ENCODE peak calls at places on chromosomes 2 and 18, in eight cellular contexts. One of them, this sample, is unnamed. For H3K9me3, the result is how much of the 10 kb centered on the place peaks cover.

GRCh38 chr2:44549099-44549471 is 187.3 kb downstream of the CAMKMT start:
- DNase-seq in fibroblast of lung: peak
- DNase-seq in HCT116: no peak
- DNase-seq in trophoblast cell: no peak
- DNase-seq in esophagus squamous epithelium: no peak
- DNase-seq in left ventricle myocardium inferior: no peak
- DNase-seq in sigmoid colon: no peak
- DNase-seq in CD8-positive, alpha-beta memory T cell: no peak
- DNase-seq in this sample: no peak

GRCh38 chr2:167490394-167490793 is 602.1 kb downstream of the XIRP2 start:
- DNase-seq in HCT116: no peak
- DNase-seq in left ventricle myocardium inferior: no peak
- DNase-seq in fibroblast of lung: no peak
- DNase-seq in trophoblast cell: no peak
- DNase-seq in esophagus squamous epithelium: no peak
- DNase-seq in CD8-positive, alpha-beta memory T cell: no peak
- DNase-seq in sigmoid colon: no peak
- DNase-seq in this sample: no peak

GRCh38 chr2:131035112-131035825 is 58.0 kb downstream of the FAM168B start:
- DNase-seq in CD8-positive, alpha-beta memory T cell: no peak
- DNase-seq in left ventricle myocardium inferior: no peak
- DNase-seq in trophoblast cell: no peak
- DNase-seq in fibroblast of lung: no peak
- DNase-seq in esophagus squamous epithelium: no peak
- DNase-seq in sigmoid colon: peak
- DNase-seq in HCT116: no peak
- DNase-seq in this sample: no peak

GRCh38 chr2:238259085-238260020 is 19.5 kb upstream of the HES6 start:
- DNase-seq in HCT116: no peak
- DNase-seq in fibroblast of lung: no peak
- DNase-seq in sigmoid colon: no peak
- DNase-seq in esophagus squamous epithelium: no peak
- DNase-seq in left ventricle myocardium inferior: no peak
- DNase-seq in trophoblast cell: no peak
- DNase-seq in CD8-positive, alpha-beta memory T cell: peak
- DNase-seq in this sample: no peak

GRCh38 chr2:98188351-98189046 is 101.5 kb downstream of the VWA3B start:
- DNase-seq in esophagus squamous epithelium: no peak
- DNase-seq in CD8-positive, alpha-beta memory T cell: no peak
- DNase-seq in left ventricle myocardium inferior: no peak
- DNase-seq in trophoblast cell: peak
- DNase-seq in sigmoid colon: no peak
- DNase-seq in HCT116: peak
- DNase-seq in fibroblast of lung: peak
- DNase-seq in this sample: no peak

GRCh38 chr2:20617081-20617575 is 33.8 kb downstream of the HS1BP3 start:
- DNase-seq in HCT116: no peak
- DNase-seq in left ventricle myocardium inferior: peak
- DNase-seq in fibroblast of lung: peak
- DNase-seq in trophoblast cell: no peak
- DNase-seq in sigmoid colon: peak
- DNase-seq in esophagus squamous epithelium: no peak
- DNase-seq in CD8-positive, alpha-beta memory T cell: peak
- DNase-seq in this sample: no peak

GRCh38 chr2:64586883-64587481 is 62.9 kb downstream of the AFTPH start:
- DNase-seq in HCT116: peak
- DNase-seq in left ventricle myocardium inferior: no peak
- DNase-seq in esophagus squamous epithelium: no peak
- DNase-seq in trophoblast cell: peak
- DNase-seq in CD8-positive, alpha-beta memory T cell: no peak
- DNase-seq in sigmoid colon: no peak
- DNase-seq in fibroblast of lung: peak
- DNase-seq in this sample: no peak

GRCh38 chr2:238886453-238887094 is 38.7 kb downstream of the TWIST2 start:
- DNase-seq in left ventricle myocardium inferior: no peak
- DNase-seq in CD8-positive, alpha-beta memory T cell: no peak
- DNase-seq in fibroblast of lung: no peak
- DNase-seq in HCT116: no peak
- DNase-seq in esophagus squamous epithelium: no peak
- DNase-seq in trophoblast cell: no peak
- DNase-seq in sigmoid colon: peak
- DNase-seq in this sample: no peak

GRCh38 chr2:233186851-233187250 is 64.6 kb upstream of the ATG16L1 start:
- DNase-seq in left ventricle myocardium inferior: no peak
- DNase-seq in CD8-positive, alpha-beta memory T cell: no peak
- DNase-seq in sigmoid colon: no peak
- DNase-seq in fibroblast of lung: no peak
- DNase-seq in esophagus squamous epithelium: no peak
- DNase-seq in trophoblast cell: no peak
- DNase-seq in HCT116: no peak
- DNase-seq in this sample: no peak

GRCh38 chr2:23146011-23146410 is 239.0 kb upstream of the KLHL29 start:
- DNase-seq in CD8-positive, alpha-beta memory T cell: no peak
- DNase-seq in esophagus squamous epithelium: no peak
- DNase-seq in trophoblast cell: no peak
- DNase-seq in HCT116: no peak
- DNase-seq in fibroblast of lung: no peak
- DNase-seq in left ventricle myocardium inferior: no peak
- DNase-seq in sigmoid colon: no peak
- DNase-seq in this sample: no peak

GRCh38 chr2:175282300-175282699 is 100.8 kb upstream of the ATP5MC3 start:
- DNase-seq in sigmoid colon: no peak
- DNase-seq in fibroblast of lung: peak
- DNase-seq in HCT116: peak
- DNase-seq in esophagus squamous epithelium: no peak
- DNase-seq in left ventricle myocardium inferior: no peak
- DNase-seq in trophoblast cell: no peak
- DNase-seq in CD8-positive, alpha-beta memory T cell: no peak
- DNase-seq in this sample: no peak

GRCh38 chr18:13811993-13812392 is 12.0 kb upstream of the MC5R start:
- DNase-seq in HCT116: no peak
- DNase-seq in fibroblast of lung: no peak
- DNase-seq in trophoblast cell: no peak
- DNase-seq in left ventricle myocardium inferior: no peak
- DNase-seq in sigmoid colon: no peak
- DNase-seq in CD8-positive, alpha-beta memory T cell: no peak
- DNase-seq in esophagus squamous epithelium: no peak
- DNase-seq in this sample: no peak

GRCh38 chr2:217248312-217248935 is 388.6 kb upstream of the TNP1 start:
- DNase-seq in fibroblast of lung: peak
- DNase-seq in sigmoid colon: peak
- DNase-seq in CD8-positive, alpha-beta memory T cell: no peak
- DNase-seq in trophoblast cell: no peak
- DNase-seq in HCT116: no peak
- DNase-seq in left ventricle myocardium inferior: peak
- DNase-seq in esophagus squamous epithelium: no peak
- DNase-seq in this sample: no peak

GRCh38 chr2:230700447-230700846 is 12.2 kb upstream of the CAB39 start:
- DNase-seq in CD8-positive, alpha-beta memory T cell: no peak
- DNase-seq in left ventricle myocardium inferior: no peak
- DNase-seq in fibroblast of lung: peak
- DNase-seq in esophagus squamous epithelium: no peak
- DNase-seq in HCT116: no peak
- DNase-seq in sigmoid colon: no peak
- DNase-seq in trophoblast cell: no peak
- DNase-seq in this sample: no peak

GRCh38 chr2:6683481-6683880 is 182.2 kb downstream of the CMPK2 start:
- DNase-seq in fibroblast of lung: no peak
- DNase-seq in esophagus squamous epithelium: no peak
- DNase-seq in HCT116: no peak
- DNase-seq in CD8-positive, alpha-beta memory T cell: no peak
- DNase-seq in sigmoid colon: no peak
- DNase-seq in left ventricle myocardium inferior: no peak
- DNase-seq in trophoblast cell: no peak
- DNase-seq in this sample: no peak

GRCh38 chr18:77080283-77080682 is 52.3 kb downstream of the MBP start:
- DNase-seq in esophagus squamous epithelium: peak
- DNase-seq in CD8-positive, alpha-beta memory T cell: peak
- DNase-seq in trophoblast cell: peak
- DNase-seq in HCT116: no peak
- DNase-seq in left ventricle myocardium inferior: no peak
- DNase-seq in fibroblast of lung: no peak
- DNase-seq in sigmoid colon: no peak
- DNase-seq in this sample: no peak

GRCh38 chr18:46915800-46916550 is 1.3 kb downstream of the PIAS2 start:
- DNase-seq in left ventricle myocardium inferior: no peak
- DNase-seq in esophagus squamous epithelium: no peak
- DNase-seq in HCT116: no peak
- DNase-seq in fibroblast of lung: no peak
- DNase-seq in CD8-positive, alpha-beta memory T cell: no peak
- DNase-seq in sigmoid colon: no peak
- DNase-seq in trophoblast cell: no peak
- DNase-seq in this sample: no peak

GRCh38 chr2:144886847-144887246 is 366.9 kb upstream of the ZEB2 start:
- DNase-seq in esophagus squamous epithelium: no peak
- DNase-seq in CD8-positive, alpha-beta memory T cell: no peak
- DNase-seq in fibroblast of lung: peak
- DNase-seq in left ventricle myocardium inferior: peak
- DNase-seq in sigmoid colon: peak
- DNase-seq in trophoblast cell: no peak
- DNase-seq in HCT116: no peak
- DNase-seq in this sample: no peak

GRCh38 chr2:72991980-72992733 is 74.8 kb downstream of the EMX1 start:
- DNase-seq in esophagus squamous epithelium: no peak
- DNase-seq in sigmoid colon: peak
- DNase-seq in trophoblast cell: no peak
- DNase-seq in fibroblast of lung: no peak
- DNase-seq in CD8-positive, alpha-beta memory T cell: no peak
- DNase-seq in HCT116: no peak
- DNase-seq in left ventricle myocardium inferior: no peak
- DNase-seq in this sample: no peak

GRCh38 chr18:35730738-35731370 is 149.3 kb downstream of the GALNT1 start:
- DNase-seq in fibroblast of lung: peak
- DNase-seq in CD8-positive, alpha-beta memory T cell: no peak
- DNase-seq in sigmoid colon: no peak
- DNase-seq in HCT116: no peak
- DNase-seq in left ventricle myocardium inferior: peak
- DNase-seq in trophoblast cell: no peak
- DNase-seq in esophagus squamous epithelium: no peak
- DNase-seq in this sample: no peak

GRCh38 chr2:233439191-233439590 is 84.9 kb downstream of the DGKD start:
- DNase-seq in trophoblast cell: no peak
- DNase-seq in fibroblast of lung: no peak
- DNase-seq in CD8-positive, alpha-beta memory T cell: no peak
- DNase-seq in sigmoid colon: peak
- DNase-seq in esophagus squamous epithelium: no peak
- DNase-seq in left ventricle myocardium inferior: peak
- DNase-seq in HCT116: no peak
- DNase-seq in this sample: no peak

DNA sequence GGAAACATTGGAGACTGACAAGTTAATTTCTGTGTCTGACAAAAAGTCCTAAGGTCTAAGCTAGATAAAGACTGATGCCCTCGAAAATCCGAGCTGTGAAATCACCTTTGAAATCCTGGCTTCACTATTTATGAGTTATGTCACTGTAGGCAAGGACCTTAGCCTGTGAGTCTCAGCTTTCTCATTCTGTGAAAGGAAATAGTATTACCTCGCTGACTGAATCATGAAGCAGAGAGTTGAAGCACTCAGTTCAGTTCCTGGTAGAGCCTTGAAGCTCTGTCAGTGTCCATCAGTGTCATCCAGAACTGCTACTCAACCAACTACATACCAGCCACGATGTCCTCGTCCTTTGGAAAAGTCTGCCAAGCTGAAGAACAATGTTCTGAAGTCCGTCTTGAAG is 1025.6 kb upstream of the GYPC start:
- DNase-seq in HCT116: no peak
- DNase-seq in fibroblast of lung: no peak
- DNase-seq in trophoblast cell: no peak
- DNase-seq in CD8-positive, alpha-beta memory T cell: no peak
- DNase-seq in sigmoid colon: no peak
- DNase-seq in esophagus squamous epithelium: no peak
- DNase-seq in left ventricle myocardium inferior: no peak
- DNase-seq in this sample: no peak
- H3K9me3 ChIP-seq in HCT116: under half
- H3K9me3 ChIP-seq in fibroblast of lung: under half
- H3K9me3 ChIP-seq in trophoblast cell: under half
- H3K9me3 ChIP-seq in CD8-positive, alpha-beta memory T cell: under half
- H3K9me3 ChIP-seq in sigmoid colon: under half
- H3K9me3 ChIP-seq in esophagus squamous epithelium: under half
- H3K9me3 ChIP-seq in left ventricle myocardium inferior: under half
- H3K9me3 ChIP-seq in this sample: under half

GRCh38 chr2:48295421-48295820 is 234.5 kb upstream of the STON1 start:
- DNase-seq in HCT116: no peak
- DNase-seq in trophoblast cell: no peak
- DNase-seq in fibroblast of lung: no peak
- DNase-seq in sigmoid colon: no peak
- DNase-seq in esophagus squamous epithelium: no peak
- DNase-seq in left ventricle myocardium inferior: no peak
- DNase-seq in CD8-positive, alpha-beta memory T cell: no peak
- DNase-seq in this sample: no peak
- H3K9me3 ChIP-seq in HCT116: under half
- H3K9me3 ChIP-seq in trophoblast cell: under half
- H3K9me3 ChIP-seq in fibroblast of lung: under half
- H3K9me3 ChIP-seq in sigmoid colon: under half
- H3K9me3 ChIP-seq in esophagus squamous epithelium: under half
- H3K9me3 ChIP-seq in left ventricle myocardium inferior: under half
- H3K9me3 ChIP-seq in CD8-positive, alpha-beta memory T cell: under half
- H3K9me3 ChIP-seq in this sample: under half

GRCh38 chr2:1991126-1991525 is 246.8 kb upstream of the PXDN start:
- DNase-seq in esophagus squamous epithelium: no peak
- DNase-seq in left ventricle myocardium inferior: no peak
- DNase-seq in trophoblast cell: no peak
- DNase-seq in fibroblast of lung: no peak
- DNase-seq in HCT116: no peak
- DNase-seq in sigmoid colon: no peak
- DNase-seq in CD8-positive, alpha-beta memory T cell: no peak
- DNase-seq in this sample: no peak

GRCh38 chr2:1992280-1992679 is 248.0 kb upstream of the PXDN start:
- DNase-seq in fibroblast of lung: no peak
- DNase-seq in sigmoid colon: no peak
- DNase-seq in HCT116: no peak
- DNase-seq in CD8-positive, alpha-beta memory T cell: no peak
- DNase-seq in left ventricle myocardium inferior: no peak
- DNase-seq in trophoblast cell: no peak
- DNase-seq in esophagus squamous epithelium: no peak
- DNase-seq in this sample: no peak

GRCh38 chr2:1990151-1990589 is 245.9 kb upstream of the PXDN start:
- DNase-seq in HCT116: no peak
- DNase-seq in esophagus squamous epithelium: no peak
- DNase-seq in sigmoid colon: no peak
- DNase-seq in left ventricle myocardium inferior: peak
- DNase-seq in trophoblast cell: no peak
- DNase-seq in fibroblast of lung: no peak
- DNase-seq in CD8-positive, alpha-beta memory T cell: no peak
- DNase-seq in this sample: no peak

GRCh38 chr2:1990724-1991123 is 246.4 kb upstream of the PXDN start:
- DNase-seq in sigmoid colon: peak
- DNase-seq in fibroblast of lung: no peak
- DNase-seq in esophagus squamous epithelium: no peak
- DNase-seq in left ventricle myocardium inferior: peak
- DNase-seq in HCT116: no peak
- DNase-seq in CD8-positive, alpha-beta memory T cell: no peak
- DNase-seq in trophoblast cell: no peak
- DNase-seq in this sample: no peak

GRCh38 chr2:1991706-1992245 is 247.5 kb upstream of the PXDN start:
- DNase-seq in sigmoid colon: no peak
- DNase-seq in CD8-positive, alpha-beta memory T cell: no peak
- DNase-seq in esophagus squamous epithelium: no peak
- DNase-seq in trophoblast cell: no peak
- DNase-seq in fibroblast of lung: no peak
- DNase-seq in HCT116: no peak
- DNase-seq in left ventricle myocardium inferior: no peak
- DNase-seq in this sample: no peak
- H3K9me3 ChIP-seq in sigmoid colon: under half
- H3K9me3 ChIP-seq in CD8-positive, alpha-beta memory T cell: under half
- H3K9me3 ChIP-seq in esophagus squamous epithelium: under half
- H3K9me3 ChIP-seq in trophoblast cell: under half
- H3K9me3 ChIP-seq in fibroblast of lung: under half
- H3K9me3 ChIP-seq in HCT116: under half
- H3K9me3 ChIP-seq in left ventricle myocardium inferior: under half
- H3K9me3 ChIP-seq in this sample: under half

GRCh38 chr2:83478037-83478436 is 981.0 kb downstream of the SUCLG1 start:
- DNase-seq in CD8-positive, alpha-beta memory T cell: no peak
- DNase-seq in esophagus squamous epithelium: no peak
- DNase-seq in left ventricle myocardium inferior: no peak
- DNase-seq in trophoblast cell: no peak
- DNase-seq in sigmoid colon: no peak
- DNase-seq in HCT116: no peak
- DNase-seq in fibroblast of lung: no peak
- DNase-seq in this sample: no peak
- H3K9me3 ChIP-seq in CD8-positive, alpha-beta memory T cell: under half
- H3K9me3 ChIP-seq in esophagus squamous epithelium: under half
- H3K9me3 ChIP-seq in left ventricle myocardium inferior: under half
- H3K9me3 ChIP-seq in trophoblast cell: under half
- H3K9me3 ChIP-seq in sigmoid colon: under half
- H3K9me3 ChIP-seq in HCT116: under half
- H3K9me3 ChIP-seq in fibroblast of lung: under half
- H3K9me3 ChIP-seq in this sample: under half